ENCODE peak calls at places on chromosomes 5 and 9, in four cellular contexts. A is SW480, E is OCI-LY7, G is lower leg skin. O is an unnamed sample.

GRCh38 chr9:105065119-105066088 is 137.4 kb upstream of the ABCA1 start:
- DNase-seq in A (no peak), E (no peak), G (peak; percentile 74), O (no peak)

GRCh38 chr5:145946112-145946861 is 9.9 kb downstream of the SH3RF2 start:
- DNase-seq in A (peak; percentile 100), E (no peak), G (no peak), O (no peak)

GRCh38 chr9:128204858-128205257 is 1.7 kb downstream of the DNM1 start:
- DNase-seq in A (no peak), E (no peak), G (no peak), O (no peak)

GRCh38 chr5:151196556-151197290 is 27.2 kb downstream of the CCDC69 start:
- DNase-seq in A (no peak), E (peak; percentile 96), G (peak; percentile 9), O (no peak)

GRCh38 chr9:38406476-38407186 is 14.1 kb downstream of the ALDH1B1 start:
- DNase-seq in A (no peak), E (no peak), G (no peak), O (no peak)

GRCh38 chr9:122991370-122991830 is 42.1 kb upstream of the GPR21 start:
- DNase-seq in A (peak; percentile 65), E (peak; percentile 51), G (no peak), O (peak; percentile 7)

GRCh38 chr5:109529520-109529919 is 119.7 kb upstream of the PJA2 start:
- DNase-seq in A (no peak), E (no peak), G (no peak), O (no peak)

GRCh38 chr9:6413365-6414263 is 615 bp downstream of the UHRF2 start:
- DNase-seq in A (peak; percentile 27), E (peak; percentile 71), G (peak; percentile 91), O (no peak)

GRCh38 chr9:19232830-19233194 is 2.3 kb downstream of the DENND4C start:
- DNase-seq in A (no peak), E (peak; percentile 30), G (no peak), O (no peak)

GRCh38 chr9:5510360-5510931 is at the start of gene PDCD1LG2:
- DNase-seq in A (no peak), E (no peak), G (no peak), O (no peak)

GRCh38 chr9:99104459-99105151 is at the start of gene TGFBR1:
- DNase-seq in A (peak; percentile 87), E (peak; percentile 95), G (peak; percentile 98), O (peak; percentile 80)

GRCh38 chr5:144088211-144088965 is 82.1 kb downstream of the YIPF5 start:
- DNase-seq in A (no peak), E (no peak), G (no peak), O (no peak)

GRCh38 chr5:41270423-41271251 is 57.3 kb upstream of the C6 start:
- DNase-seq in A (peak; percentile 48), E (peak; percentile 21), G (no peak), O (no peak)

GRCh38 chr9:132993511-132993939 is 15.0 kb downstream of the GFI1B start:
- DNase-seq in A (no peak), E (no peak), G (no peak), O (no peak)

GRCh38 chr5:139698461-139699146 is 50.5 kb downstream of the CXXC5 start:
- DNase-seq in A (peak; percentile 88), E (peak; percentile 52), G (peak; percentile 97), O (no peak)

GRCh38 chr5:68802430-68802829 is 291.4 kb upstream of the SLC30A5 start:
- DNase-seq in A (no peak), E (no peak), G (no peak), O (no peak)

GRCh38 chr5:112238473-112238872 is 180.6 kb downstream of the EPB41L4A start:
- DNase-seq in A (peak; percentile 42), E (peak; percentile 22), G (no peak), O (no peak)

GRCh38 chr5:61416010-61416409 is 84.0 kb downstream of the ZSWIM6 start:
- DNase-seq in A (no peak), E (no peak), G (no peak), O (no peak)

GRCh38 chr9:126171641-126172040 is 155.0 kb upstream of the MVB12B start:
- DNase-seq in A (no peak), E (no peak), G (peak; percentile 58), O (no peak)

GRCh38 chr5:165333623-165334022 is 1828.2 kb downstream of the MAT2B start:
- DNase-seq in A (no peak), E (no peak), G (no peak), O (no peak)

GRCh38 chr5:36728697-36729543 is 122.5 kb downstream of the SLC1A3 start:
- DNase-seq in A (peak; percentile 34), E (peak; percentile 73), G (no peak), O (no peak)

GRCh38 chr9:134967547-134967930 is 49.8 kb upstream of the FCN1 start:
- DNase-seq in A (no peak), E (no peak), G (peak; percentile 75), O (no peak)

GRCh38 chr5:106380736-106381135 is 1290.0 kb downstream of the EFNA5 start:
- DNase-seq in A (no peak), E (no peak), G (no peak), O (no peak)

GRCh38 chr9:19788614-19789271 is at the start of gene SLC24A2:
- DNase-seq in A (no peak), E (no peak), G (no peak), O (no peak)

GRCh38 chr5:149687789-149688188 is 42.3 kb upstream of the PPARGC1B start:
- DNase-seq in A (no peak), E (no peak), G (no peak), O (no peak)

GRCh38 chr9:69168709-69169217 is 5.3 kb upstream of the TJP2 start:
- DNase-seq in A (no peak), E (peak; percentile 14), G (no peak), O (no peak)

O was measured in activated naive CD8-positive, alpha-beta T cell treated with anti-CD3 and anti-CD28 coated beads, Interleukin-2, amount 50 U/mL, for 16 hours.